ENCODE peak calls at places on chromosomes 13 and 19, in eight cellular contexts. F is HFFc6; N is amygdala; L is stimulated activated CD8-positive, alpha-beta memory T cell treated with anti-CD3 and anti-CD28 coated beads, Interleukin-12 subunit alpha, Interleukin-12 subunit beta, amount 100 ng/mL, for 4 hours; W is mucosa of descending colon; D is iPS-NIHi11; T is hippocampal formation; C is stimulated activated CD4-positive, alpha-beta T cell treated with anti-CD3 and anti-CD28 coated beads, Interleukin-2, amount 100 ng/mL, for 48 hours. Q is an unnamed sample.

GRCh38 chr13:102800145-102801041 is 1.5 kb downstream of the BIVM start:
- DNase-seq in F (peak), N (peak), L (peak), W (peak), D (peak), T (peak), C (peak), Q (peak)

GRCh38 chr13:73984949-73985691 is 149.1 kb downstream of the KLF12 start:
- DNase-seq in F (no peak), N (no peak), L (peak), W (peak), D (no peak), T (no peak), C (peak), Q (no peak)

GRCh38 chr19:46016426-46017094 is 6.3 kb downstream of the PGLYRP1 start:
- DNase-seq in F (peak), N (no peak), L (peak), W (peak), D (peak), T (peak), C (peak), Q (peak)

GRCh38 chr13:85666356-85666755 is 132.9 kb downstream of the SLITRK6 start:
- DNase-seq in F (no peak), N (no peak), L (no peak), W (no peak), D (peak), T (no peak), C (no peak), Q (no peak)

GRCh38 chr19:16829822-16830289 is 658 bp downstream of the SIN3B start:
- DNase-seq in F (no peak), N (no peak), L (no peak), W (no peak), D (no peak), T (no peak), C (no peak), Q (no peak)

GRCh38 chr19:658916-659839 is 3.8 kb downstream of the RNF126 start:
- DNase-seq in F (no peak), N (no peak), L (peak), W (peak), D (no peak), T (no peak), C (no peak), Q (no peak)

GRCh38 chr19:12792048-12792852 is 964 bp downstream of the JUNB start:
- DNase-seq in F (no peak), N (peak), L (peak), W (peak), D (no peak), T (peak), C (peak), Q (no peak)

GRCh38 chr13:22086593-22086992 is 415.7 kb downstream of the FGF9 start:
- DNase-seq in F (no peak), N (no peak), L (no peak), W (no peak), D (no peak), T (no peak), C (no peak), Q (no peak)

GRCh38 chr13:101523154-101523669 is 70.7 kb downstream of the ITGBL1 start:
- DNase-seq in F (no peak), N (no peak), L (no peak), W (no peak), D (no peak), T (no peak), C (no peak), Q (no peak)

GRCh38 chr13:109836629-109837607 is 50.5 kb upstream of the IRS2 start:
- DNase-seq in F (no peak), N (no peak), L (no peak), W (peak), D (no peak), T (no peak), C (no peak), Q (no peak)

GRCh38 chr19:15551183-15552004 is 43.1 kb downstream of the CYP4F22 start:
- DNase-seq in F (no peak), N (no peak), L (peak), W (peak), D (no peak), T (no peak), C (peak), Q (no peak)

GRCh38 chr13:113671066-113672001 is 4.3 kb downstream of the GRK1 start:
- DNase-seq in F (no peak), N (no peak), L (no peak), W (peak), D (no peak), T (no peak), C (no peak), Q (peak)

GRCh38 chr19:40147693-40148347 is 43.4 kb upstream of the MAP3K10 start:
- DNase-seq in F (peak), N (no peak), L (no peak), W (no peak), D (no peak), T (no peak), C (no peak), Q (peak)

GRCh38 chr19:51926784-51927741 is at the start of gene ZNF613:
- DNase-seq in F (peak), N (peak), L (peak), W (peak), D (peak), T (peak), C (peak), Q (peak)

GRCh38 chr19:54248016-54248601 is 5.5 kb upstream of the LILRA6 start:
- DNase-seq in F (no peak), N (no peak), L (no peak), W (no peak), D (no peak), T (peak), C (peak), Q (no peak)

GRCh38 chr19:44050740-44051653 is 839 bp upstream of the ZNF223 start:
- DNase-seq in F (no peak), N (no peak), L (no peak), W (peak), D (no peak), T (no peak), C (peak), Q (no peak)

GRCh38 chr13:37429976-37430375 is 168.6 kb downstream of the POSTN start:
- DNase-seq in F (peak), N (no peak), L (no peak), W (no peak), D (no peak), T (no peak), C (no peak), Q (no peak)

GRCh38 chr13:106555631-106556328 is 12.2 kb downstream of the ARGLU1 start:
- DNase-seq in F (no peak), N (no peak), L (no peak), W (no peak), D (no peak), T (no peak), C (no peak), Q (no peak)